ENCODE peak calls at places on chromosomes 7 and 10, in five cellular contexts. L, U, J, R and T are unnamed samples.

GRCh38 chr7:97187067-97187466 is 69.6 kb downstream of the SDHAF3 start:
- DNase-seq in L (no peak), U (no peak), J (peak), R (no peak), T (no peak)

GRCh38 chr10:14247650-14248258 is 83.0 kb downstream of the FRMD4A start:
- DNase-seq in L (no peak), U (no peak), J (no peak), R (no peak), T (no peak)

GRCh38 chr10:13938940-13939339 is 352.2 kb downstream of the PRPF18 start:
- DNase-seq in L (no peak), U (no peak), J (no peak), R (no peak), T (no peak)

GRCh38 chr10:75137533-75138438 is 26.3 kb downstream of the SAMD8 start:
- DNase-seq in L (no peak), U (no peak), J (peak), R (peak), T (no peak)

GRCh38 chr7:89757910-89758309 is 396.4 kb upstream of the STEAP1 start:
- DNase-seq in L (no peak), U (no peak), J (peak), R (no peak), T (no peak)

GRCh38 chr10:91190876-91191580 is 29.4 kb upstream of the PCGF5 start:
- DNase-seq in L (no peak), U (no peak), J (peak), R (no peak), T (no peak)

GRCh38 chr7:45682836-45683555 is 108.8 kb downstream of the ADCY1 start:
- DNase-seq in L (no peak), U (no peak), J (peak), R (no peak), T (no peak)

GRCh38 chr10:102133373-102134195 is 744 bp downstream of the PPRC1 start:
- DNase-seq in L (peak), U (peak), J (peak), R (peak), T (peak)

GRCh38 chr7:31408120-31408729 is 67.7 kb upstream of the NEUROD6 start:
- DNase-seq in L (no peak), U (no peak), J (peak), R (no peak), T (no peak)

GRCh38 chr10:32033171-32033570 is 23.1 kb downstream of the KIF5B start:
- DNase-seq in L (no peak), U (no peak), J (no peak), R (no peak), T (no peak)

GRCh38 chr7:78924581-78924980 is 528.9 kb downstream of the MAGI2 start:
- DNase-seq in L (no peak), U (no peak), J (peak), R (no peak), T (no peak)

GRCh38 chr10:94546058-94546595 is 539 bp downstream of the HELLS start:
- DNase-seq in L (no peak), U (no peak), J (peak), R (peak), T (no peak)

GRCh38 chr10:27155073-27155754 is at the start of gene MASTL:
- DNase-seq in L (peak), U (peak), J (peak), R (peak), T (peak)

GRCh38 chr10:27157150-27157549 is 2.0 kb downstream of the MASTL start:
- DNase-seq in L (no peak), U (no peak), J (peak), R (no peak), T (no peak)

GRCh38 chr10:27153855-27154198 is 357 bp downstream of the YME1L1 start:
- DNase-seq in L (no peak), U (no peak), J (peak), R (peak), T (no peak)

GRCh38 chr10:27153325-27153724 is 859 bp downstream of the YME1L1 start:
- DNase-seq in L (no peak), U (no peak), J (peak), R (no peak), T (no peak)

DNA sequence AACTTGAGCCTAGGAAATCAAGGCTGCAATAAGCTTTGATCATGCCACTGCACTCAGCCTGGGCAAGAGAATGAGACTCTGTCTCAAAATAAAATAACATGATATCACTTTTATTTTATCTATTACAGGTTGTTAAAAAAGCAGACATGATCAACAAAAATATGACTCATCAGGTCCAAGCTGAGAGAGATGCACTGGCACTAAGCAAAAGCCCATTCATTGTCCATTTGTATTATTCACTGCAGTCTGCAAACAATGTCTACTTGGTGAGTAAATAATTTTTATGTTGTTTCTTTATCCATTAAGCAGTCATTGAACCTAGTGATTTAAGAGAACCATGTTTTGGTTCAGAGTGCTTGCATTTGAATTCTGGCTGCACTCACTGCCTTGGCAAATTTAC is 3.3 kb downstream of the MASTL start:
- DNase-seq in L (no peak), U (no peak), J (peak), R (no peak), T (no peak)
- H3K4me3 ChIP-seq in L (no peak), U (no peak), J (no peak), R (no peak), T (no peak)

DNA sequence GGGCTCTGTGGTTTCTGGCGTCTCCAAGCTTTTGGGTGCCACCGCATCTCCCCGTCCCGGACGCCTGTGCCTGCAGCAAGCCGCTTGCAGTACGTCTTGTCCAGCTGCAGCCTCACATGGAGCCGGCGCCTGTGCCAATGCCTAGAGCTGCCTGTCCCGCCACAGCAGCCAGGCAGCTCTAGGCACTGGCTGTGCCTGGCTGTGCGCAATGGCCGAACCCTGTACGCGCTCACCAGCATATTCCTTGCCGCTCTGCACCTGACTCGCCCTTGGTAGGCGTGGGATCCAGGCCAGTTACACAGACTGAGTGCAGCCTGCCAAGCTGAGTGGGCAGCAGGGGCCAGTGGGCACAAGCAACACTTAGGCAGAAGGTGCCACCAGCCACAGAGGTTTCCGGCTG is 381.2 kb upstream of the SORCS1 start:
- DNase-seq in L (no peak), U (no peak), J (no peak), R (peak), T (no peak)
- H3K4me3 ChIP-seq in L (no peak), U (no peak), J (no peak), R (peak), T (no peak)

DNA sequence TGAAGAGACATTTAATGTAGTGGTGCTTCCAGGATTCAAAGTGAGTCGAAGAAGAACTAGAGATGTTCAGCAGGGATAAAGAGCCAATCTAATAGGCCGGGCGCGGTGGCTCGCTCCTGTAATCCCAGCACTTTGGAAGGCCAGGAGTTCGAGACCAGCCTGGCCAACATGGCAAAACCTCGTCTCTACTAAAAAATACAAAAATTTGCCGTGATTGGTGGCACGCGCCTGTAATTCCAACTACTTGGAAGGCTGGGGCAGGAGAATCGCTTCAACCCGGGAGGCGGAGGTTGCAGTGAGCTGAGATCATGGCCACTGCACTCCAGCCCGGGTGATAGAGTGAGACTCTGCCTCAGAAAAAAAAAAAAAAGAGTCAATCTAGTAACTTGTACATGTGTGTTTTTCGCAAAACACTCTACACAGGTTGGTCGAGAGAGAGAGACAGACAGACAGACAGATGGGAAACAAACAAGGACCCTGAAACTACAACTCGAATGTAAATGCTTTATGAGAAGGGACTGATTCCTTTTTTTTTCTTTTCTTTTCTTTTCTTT is 775 bp downstream of the ABCB8 start:
- DNase-seq in L (no peak), U (no peak), J (peak), R (no peak), T (no peak)
- H3K4me3 ChIP-seq in L (peak), U (peak), J (peak), R (peak), T (peak)

GRCh38 chr7:816751-817671 is 15.3 kb upstream of the SUN1 start:
- DNase-seq in L (no peak), U (peak), J (peak), R (no peak), T (no peak)

GRCh38 chr7:816300-816750 is 16.0 kb upstream of the SUN1 start:
- DNase-seq in L (peak), U (peak), J (peak), R (peak), T (peak)

GRCh38 chr7:815284-816216 is 16.7 kb upstream of the SUN1 start:
- DNase-seq in L (no peak), U (peak), J (peak), R (peak), T (no peak)

GRCh38 chr7:820341-820740 is 11.9 kb upstream of the SUN1 start:
- DNase-seq in L (no peak), U (no peak), J (no peak), R (no peak), T (no peak)

GRCh38 chr7:818031-818699 is 14.1 kb upstream of the SUN1 start:
- DNase-seq in L (no peak), U (no peak), J (peak), R (no peak), T (no peak)
- H3K4me3 ChIP-seq in L (no peak), U (no peak), J (peak), R (no peak), T (peak)

GRCh38 chr7:53466396-53466795 is 431.0 kb downstream of the POM121L12 start:
- DNase-seq in L (no peak), U (no peak), J (no peak), R (no peak), T (no peak)
- H3K4me3 ChIP-seq in L (no peak), U (no peak), J (no peak), R (no peak), T (no peak)

DNA sequence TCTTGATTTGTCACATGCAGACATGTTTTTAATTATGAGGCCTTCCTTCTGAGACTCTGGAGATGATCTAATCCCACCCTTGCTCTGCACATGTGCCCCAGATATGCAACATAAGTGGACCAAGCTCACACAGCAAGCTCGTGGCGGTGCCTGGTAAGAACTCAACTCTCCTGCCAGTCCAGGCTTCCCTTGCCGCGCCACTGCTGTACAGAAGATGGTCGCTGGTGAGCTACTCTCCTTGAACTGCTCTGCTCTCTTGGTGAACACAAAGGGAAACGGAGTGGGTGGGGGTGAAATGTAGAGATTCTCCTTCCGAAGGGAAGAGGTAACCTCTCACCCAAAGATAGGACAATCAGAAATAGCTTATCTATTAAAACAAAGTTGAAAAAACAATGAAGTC is 25.7 kb downstream of the MYOF start:
- DNase-seq in L (no peak), U (no peak), J (peak), R (no peak), T (no peak)
- H3K4me3 ChIP-seq in L (no peak), U (no peak), J (no peak), R (no peak), T (no peak)

DNA sequence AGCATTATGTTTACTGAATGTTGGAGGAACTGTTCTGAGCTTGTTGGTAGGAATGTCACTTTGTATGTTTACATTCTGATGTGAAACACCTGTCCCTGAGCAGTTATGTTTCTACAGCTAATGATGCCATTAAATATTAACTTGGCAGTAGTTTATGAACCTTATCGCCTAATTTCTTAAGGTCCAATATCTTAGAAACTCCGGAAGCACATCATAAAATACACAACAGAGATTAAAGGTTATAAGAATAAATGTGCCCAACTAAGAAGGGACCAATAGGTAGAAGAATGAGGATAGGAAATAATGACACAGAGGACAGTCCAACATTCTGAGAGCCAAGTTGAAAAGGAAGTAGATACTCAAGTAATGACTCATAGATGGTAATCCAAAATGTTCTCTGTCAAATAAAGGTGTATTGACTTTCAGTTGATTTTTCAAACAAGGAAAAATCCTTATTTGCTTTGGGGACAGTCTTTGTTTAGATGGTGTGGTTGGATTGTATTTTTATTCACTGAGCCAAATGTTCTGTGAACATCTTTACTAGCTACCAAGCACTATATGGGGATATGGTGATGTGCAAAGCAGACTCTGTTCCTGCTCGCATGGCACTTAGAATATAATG is 31.9 kb downstream of the LCOR start:
- DNase-seq in L (no peak), U (no peak), J (peak), R (no peak), T (no peak)
- H3K4me3 ChIP-seq in L (no peak), U (no peak), J (no peak), R (no peak), T (no peak)

DNA sequence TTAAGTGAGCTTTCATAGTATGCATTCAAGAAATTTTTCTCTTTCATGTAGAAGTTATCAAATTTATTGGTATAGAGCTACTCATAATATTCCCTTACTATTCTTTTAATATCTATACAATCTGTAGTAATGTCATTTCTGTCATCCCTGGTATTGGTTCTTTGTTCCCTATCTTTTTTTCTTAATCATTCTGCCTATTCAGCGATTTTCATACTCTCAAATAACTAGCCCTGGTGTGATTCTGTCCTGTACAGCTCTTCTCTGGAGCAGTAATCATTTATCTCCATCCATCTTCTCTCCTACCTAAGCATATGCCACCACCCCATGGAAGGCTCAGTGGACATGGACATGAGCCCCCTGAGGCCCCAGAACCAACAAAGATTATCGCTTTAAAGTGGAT is 213.2 kb upstream of the NEBL start:
- DNase-seq in L (no peak), U (no peak), J (no peak), R (no peak), T (no peak)
- H3K4me3 ChIP-seq in L (no peak), U (no peak), J (no peak), R (no peak), T (no peak)